ENCODE peak calls at places on chromosomes 11 and 22, in four cellular contexts. W is K562, V is H1, I is HepG2. D is an unnamed sample.

GRCh38 chr22:49391436-49391835 is 436.2 kb downstream of the BRD1 start:
- DNase-seq in V (no peak), I (no peak), W (no peak), D (no peak)

GRCh38 chr11:35912883-35913614 is 30.8 kb upstream of the LDLRAD3 start:
- DNase-seq in V (no peak), W (no peak), I (no peak), D (no peak)

GRCh38 chr11:134032501-134033091 is 36.3 kb upstream of the JAM3 start:
- DNase-seq in V (no peak), I (no peak), W (no peak), D (no peak)

GRCh38 chr11:19422257-19422656 is 181.5 kb upstream of the E2F8 start:
- DNase-seq in I (no peak), V (no peak), W (no peak), D (no peak)

GRCh38 chr11:130514316-130514715 is 65.9 kb downstream of the ADAMTS15 start:
- DNase-seq in I (no peak), V (peak), W (no peak), D (no peak)

GRCh38 chr11:65915821-65916251 is 3.0 kb downstream of the C11orf68 start:
- DNase-seq in W (peak), V (no peak), I (peak), D (peak)

GRCh38 chr22:38144025-38144405 is 33.5 kb upstream of the BAIAP2L2 start:
- DNase-seq in V (no peak), I (peak), W (no peak), D (peak)

GRCh38 chr11:6703247-6704063 is 20.3 kb upstream of the MRPL17 start:
- DNase-seq in W (peak), V (no peak), I (peak), D (peak)

GRCh38 chr11:60625262-60625661 is 74.2 kb upstream of the MS4A8 start:
- DNase-seq in W (peak), V (no peak), I (peak), D (peak)

GRCh38 chr22:47369431-47370015 is 607.1 kb downstream of the TBC1D22A start:
- DNase-seq in I (no peak), W (no peak), V (no peak), D (no peak)

GRCh38 chr11:106668147-106668546 is 350.1 kb downstream of the GUCY1A2 start:
- DNase-seq in V (no peak), W (no peak), I (no peak), D (no peak)

GRCh38 chr11:68598816-68599653 is 85.3 kb upstream of the GAL start:
- DNase-seq in W (no peak), I (no peak), V (peak), D (no peak)

GRCh38 chr11:82004537-82005213 is 729.0 kb downstream of the FAM181B start:
- DNase-seq in I (no peak), V (no peak), W (no peak), D (no peak)

GRCh38 chr22:42939941-42940653 is 74.9 kb downstream of the PACSIN2 start:
- DNase-seq in W (no peak), I (peak), V (no peak), D (peak)

GRCh38 chr22:49358041-49358440 is 469.6 kb downstream of the BRD1 start:
- DNase-seq in W (no peak), V (peak), I (no peak), D (no peak)

GRCh38 chr11:44564653-44565007 is 833 bp upstream of the CD82 start:
- DNase-seq in V (no peak), W (peak), I (no peak), D (no peak)

GRCh38 chr22:39349506-39349966 is 255 bp upstream of the SYNGR1 start:
- DNase-seq in I (no peak), V (peak), W (peak), D (peak)

GRCh38 chr22:32528984-32529982 is 54.7 kb downstream of the FBXO7 start:
- DNase-seq in W (peak), V (peak), I (peak), D (peak)

GRCh38 chr22:27697888-27698287 is 103.7 kb downstream of the MN1 start:
- DNase-seq in W (no peak), V (no peak), I (no peak), D (no peak)

GRCh38 chr11:97908354-97908753 is 1112.4 kb upstream of the CNTN5 start:
- DNase-seq in W (no peak), V (no peak), I (no peak), D (no peak)

GRCh38 chr22:38879102-38879729 is 7.2 kb upstream of the CBX6 start:
- DNase-seq in V (no peak), I (no peak), W (no peak), D (no peak)

GRCh38 chr22:36855478-36855877 is 5.3 kb upstream of the NCF4 start:
- DNase-seq in W (no peak), I (no peak), V (no peak), D (no peak)

GRCh38 chr22:36856121-36856791 is 4.5 kb upstream of the NCF4 start:
- DNase-seq in V (peak), I (peak), W (peak), D (peak)

GRCh38 chr22:36850682-36851081 is 10.1 kb upstream of the NCF4 start:
- DNase-seq in W (no peak), I (no peak), V (no peak), D (no peak)

GRCh38 chr22:36852056-36852973 is 8.5 kb upstream of the NCF4 start:
- DNase-seq in W (peak), I (no peak), V (no peak), D (no peak)

DNA sequence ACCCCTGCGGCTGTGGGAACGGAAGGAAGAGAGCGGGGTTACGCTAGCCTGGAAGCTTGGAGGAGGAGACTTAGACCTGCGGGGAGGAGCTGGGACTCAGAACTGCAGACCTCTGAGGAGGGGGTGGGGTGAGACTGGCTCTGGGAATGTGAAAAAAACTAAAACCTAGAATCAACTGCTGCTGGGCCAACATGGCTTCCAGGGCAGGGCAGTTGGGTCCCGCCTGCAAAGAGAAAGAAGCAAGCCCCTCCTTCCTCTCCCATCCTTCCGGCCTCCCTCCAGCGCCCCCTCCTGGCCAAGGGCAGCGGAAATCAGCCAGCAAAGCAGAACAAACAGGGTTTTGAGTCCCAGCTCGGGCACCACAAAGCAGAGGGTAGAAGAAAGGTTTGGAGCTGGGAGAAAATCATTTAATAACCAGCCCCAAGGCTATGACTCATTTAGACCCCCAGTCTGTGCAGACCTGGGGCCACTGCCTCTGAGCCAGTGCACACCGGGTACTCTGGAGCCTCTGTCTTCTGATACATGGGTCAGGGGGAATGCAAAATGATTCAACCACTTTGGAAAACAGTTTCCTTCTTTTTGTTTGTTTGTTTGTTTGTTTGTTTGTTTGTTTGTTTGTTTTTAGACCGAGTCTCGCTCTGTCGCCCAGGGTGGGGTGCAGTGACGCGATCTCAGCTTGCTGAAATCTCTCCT is 7.3 kb upstream of the NCF4 start:
- DNase-seq in I (peak), W (peak), V (peak), D (peak)
- TF ChIP-seq MAX in I (no peak), W (no peak), V (no peak), D (no peak)

DNA sequence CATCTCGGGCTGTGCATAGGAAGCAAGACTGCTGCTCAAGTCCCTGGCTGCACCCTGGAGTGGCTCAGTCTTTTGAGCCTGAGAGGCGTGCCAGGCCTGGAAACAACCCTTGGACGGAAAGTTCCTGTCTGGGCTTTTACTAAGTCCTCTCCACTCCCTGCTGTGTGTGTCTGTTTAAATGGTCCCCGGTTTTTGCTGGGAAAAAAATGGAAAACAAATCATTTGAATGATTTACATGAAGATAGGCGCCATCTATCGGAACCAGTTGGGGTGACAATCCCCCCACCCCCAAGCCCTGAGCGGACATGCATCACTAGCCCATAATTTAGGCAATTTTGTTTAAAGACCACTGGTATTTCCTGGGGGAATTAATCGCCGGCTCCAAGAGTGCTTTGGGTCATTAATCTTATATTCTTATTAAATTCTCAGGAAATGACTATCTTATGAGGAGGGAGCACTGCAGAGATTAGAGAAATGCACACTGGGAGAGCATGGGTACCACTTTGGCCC is 2.7 kb upstream of the GAB2 start:
- DNase-seq in I (peak), V (peak), W (peak), D (peak)
- TF ChIP-seq MAFK in I (no peak), V (no peak), W (no peak), D (no peak)

DNA sequence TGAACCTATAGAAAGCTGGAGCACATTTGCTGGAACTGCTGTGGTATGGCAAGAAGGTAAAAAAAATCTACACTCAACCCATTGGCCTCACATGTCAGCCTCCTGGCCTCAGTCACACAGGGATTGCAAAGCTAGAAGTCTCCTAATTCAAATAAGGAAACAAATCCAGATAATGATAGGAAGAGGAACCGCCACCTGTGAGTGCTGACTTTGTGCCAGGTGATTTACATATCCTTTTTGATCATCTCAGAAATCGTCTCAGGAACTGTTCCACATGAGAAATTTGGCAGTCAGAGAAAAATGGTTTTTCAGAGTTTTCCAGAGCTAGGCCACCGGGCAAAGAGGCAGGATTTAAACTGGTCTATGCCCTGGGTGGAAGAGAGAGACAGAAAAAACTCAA is 986 bp downstream of the NLRP10 start:
- DNase-seq in W (no peak), V (no peak), I (no peak), D (no peak)
- TF ChIP-seq CTCF in W (no peak), V (no peak), I (no peak), D (no peak)

DNA sequence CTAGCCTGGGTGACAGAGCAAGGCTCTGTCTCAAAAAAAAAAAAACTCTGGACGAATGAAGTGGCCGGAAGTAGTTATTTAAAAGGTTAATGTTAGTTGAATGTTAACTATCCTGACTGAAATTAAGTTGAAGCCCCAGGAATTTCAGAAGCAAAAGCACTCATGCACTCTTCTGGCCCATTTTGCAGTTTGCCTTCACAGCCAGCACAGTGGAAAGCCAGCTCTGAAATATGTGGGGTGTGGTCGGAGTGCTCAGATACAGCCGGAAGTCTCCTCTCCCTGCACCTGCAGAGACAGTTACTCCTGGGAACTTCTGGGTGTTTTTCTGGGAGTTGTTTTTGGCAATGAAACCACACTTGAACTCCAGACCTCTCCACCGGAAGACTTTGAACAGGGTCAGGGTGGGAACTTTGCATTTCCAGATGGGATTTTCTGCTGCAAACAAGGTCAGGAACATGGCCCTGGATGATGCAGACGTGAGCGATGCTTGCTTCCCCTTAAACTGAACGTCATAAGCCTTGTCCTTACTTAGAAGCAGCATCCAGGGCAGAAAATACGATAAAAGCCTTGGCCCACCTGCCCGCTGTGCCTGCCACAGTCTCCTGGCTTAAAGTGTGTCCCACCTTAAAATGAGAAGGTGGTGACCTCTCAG is 21.5 kb upstream of the CABP2 start:
- DNase-seq in V (no peak), W (no peak), I (no peak), D (no peak)
- TF ChIP-seq MAX in V (no peak), W (no peak), I (no peak), D (no peak)

DNA sequence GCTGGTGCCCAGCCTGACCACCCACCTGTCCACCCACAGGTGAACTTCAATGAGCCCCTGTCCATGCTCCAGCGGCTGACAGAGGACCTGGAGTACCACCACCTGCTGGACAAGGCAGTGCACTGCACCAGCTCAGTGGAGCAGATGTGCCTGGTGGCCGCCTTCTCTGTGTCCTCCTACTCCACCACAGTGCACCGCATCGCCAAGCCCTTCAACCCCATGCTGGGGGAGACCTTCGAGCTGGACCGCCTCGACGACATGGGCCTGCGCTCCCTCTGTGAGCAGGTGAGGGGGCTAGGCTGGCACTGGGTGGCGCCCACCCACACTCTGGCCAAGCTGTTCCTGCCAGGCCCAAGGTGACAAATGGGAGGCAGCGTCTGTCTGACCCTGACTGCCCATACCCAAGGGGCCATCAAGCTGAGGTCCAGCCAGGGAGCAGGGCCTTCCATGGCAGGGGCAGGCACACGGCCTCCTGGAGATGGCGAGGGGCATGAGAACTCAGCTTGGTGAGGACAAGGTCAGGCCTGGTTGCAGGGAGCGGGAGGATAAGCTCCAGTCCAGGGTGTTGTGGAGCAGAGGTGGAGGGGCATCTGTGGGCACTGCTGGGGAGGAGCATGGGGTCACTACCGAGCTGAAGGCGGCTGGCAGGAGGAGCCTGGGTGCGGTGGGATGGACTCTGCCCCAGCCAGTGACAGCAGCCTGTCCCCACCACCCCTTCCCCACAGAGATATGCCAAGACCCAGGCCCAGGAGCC is 77.7 kb downstream of the MORC2 start:
- DNase-seq in I (no peak), W (peak), V (peak), D (peak)
- TF ChIP-seq MAFK in I (no peak), W (no peak), V (no peak), D (no peak)